ENCODE peak calls at places on chromosome 1, in nine cellular contexts. One of them, this sample, is unnamed.

GRCh38 chr1:206464456-206464964 is 5.8 kb upstream of the IKBKE start:
- DNase-seq in lower lobe of right lung: no peak
- DNase-seq in pancreas: no peak
- DNase-seq in hepatocyte: peak; percentile 48
- DNase-seq in heart right ventricle: no peak
- DNase-seq in ovary: no peak
- DNase-seq in DND-41: no peak
- DNase-seq in uterus: no peak
- DNase-seq in right atrium auricular region: peak; percentile 68
- DNase-seq in this sample: no peak

GRCh38 chr1:42055061-42055460 is 98.1 kb upstream of the GUCA2B start:
- DNase-seq in uterus: no peak
- DNase-seq in hepatocyte: no peak
- DNase-seq in right atrium auricular region: no peak
- DNase-seq in heart right ventricle: no peak
- DNase-seq in pancreas: no peak
- DNase-seq in ovary: no peak
- DNase-seq in lower lobe of right lung: no peak
- DNase-seq in DND-41: no peak
- DNase-seq in this sample: no peak

GRCh38 chr1:28085129-28085528 is 3.3 kb downstream of the EYA3 start:
- DNase-seq in uterus: no peak
- DNase-seq in ovary: no peak
- DNase-seq in hepatocyte: no peak
- DNase-seq in right atrium auricular region: no peak
- DNase-seq in lower lobe of right lung: no peak
- DNase-seq in heart right ventricle: no peak
- DNase-seq in DND-41: no peak
- DNase-seq in pancreas: no peak
- DNase-seq in this sample: no peak

GRCh38 chr1:223715710-223716103 is 3.4 kb downstream of the CAPN2 start:
- DNase-seq in right atrium auricular region: no peak
- DNase-seq in uterus: no peak
- DNase-seq in DND-41: no peak
- DNase-seq in hepatocyte: no peak
- DNase-seq in ovary: no peak
- DNase-seq in heart right ventricle: no peak
- DNase-seq in lower lobe of right lung: no peak
- DNase-seq in pancreas: no peak
- DNase-seq in this sample: no peak

GRCh38 chr1:170131450-170131849 is 14.3 kb upstream of the NTMT2 start:
- DNase-seq in hepatocyte: no peak
- DNase-seq in pancreas: no peak
- DNase-seq in right atrium auricular region: no peak
- DNase-seq in lower lobe of right lung: no peak
- DNase-seq in uterus: no peak
- DNase-seq in heart right ventricle: no peak
- DNase-seq in DND-41: no peak
- DNase-seq in ovary: no peak
- DNase-seq in this sample: no peak

GRCh38 chr1:226420328-226420727 is 12.4 kb upstream of the PARP1 start:
- DNase-seq in right atrium auricular region: no peak
- DNase-seq in DND-41: no peak
- DNase-seq in hepatocyte: no peak
- DNase-seq in pancreas: no peak
- DNase-seq in heart right ventricle: no peak
- DNase-seq in uterus: no peak
- DNase-seq in ovary: no peak
- DNase-seq in lower lobe of right lung: no peak
- DNase-seq in this sample: no peak

GRCh38 chr1:210446479-210446878 is 117.8 kb downstream of the HHAT start:
- DNase-seq in ovary: no peak
- DNase-seq in heart right ventricle: no peak
- DNase-seq in DND-41: peak; percentile 89
- DNase-seq in uterus: no peak
- DNase-seq in pancreas: no peak
- DNase-seq in lower lobe of right lung: no peak
- DNase-seq in hepatocyte: peak; percentile 49
- DNase-seq in right atrium auricular region: no peak
- DNase-seq in this sample: peak; percentile 81

GRCh38 chr1:73593804-73594203 is 604.2 kb downstream of the LRRIQ3 start:
- DNase-seq in hepatocyte: no peak
- DNase-seq in right atrium auricular region: no peak
- DNase-seq in DND-41: no peak
- DNase-seq in heart right ventricle: no peak
- DNase-seq in ovary: no peak
- DNase-seq in pancreas: no peak
- DNase-seq in lower lobe of right lung: no peak
- DNase-seq in uterus: no peak
- DNase-seq in this sample: no peak

GRCh38 chr1:26844389-26844788 is 17.9 kb downstream of the ZDHHC18 start:
- DNase-seq in lower lobe of right lung: no peak
- DNase-seq in uterus: no peak
- DNase-seq in ovary: no peak
- DNase-seq in heart right ventricle: no peak
- DNase-seq in hepatocyte: no peak
- DNase-seq in pancreas: no peak
- DNase-seq in right atrium auricular region: no peak
- DNase-seq in DND-41: no peak
- DNase-seq in this sample: no peak

GRCh38 chr1:4711191-4711915 is 56.9 kb downstream of the AJAP1 start:
- DNase-seq in ovary: no peak
- DNase-seq in DND-41: no peak
- DNase-seq in right atrium auricular region: no peak
- DNase-seq in heart right ventricle: no peak
- DNase-seq in uterus: no peak
- DNase-seq in pancreas: no peak
- DNase-seq in hepatocyte: peak; percentile 65
- DNase-seq in lower lobe of right lung: no peak
- DNase-seq in this sample: no peak

GRCh38 chr1:209561561-209561960 is 22.0 kb upstream of the CAMK1G start:
- DNase-seq in right atrium auricular region: no peak
- DNase-seq in heart right ventricle: no peak
- DNase-seq in pancreas: no peak
- DNase-seq in lower lobe of right lung: no peak
- DNase-seq in uterus: no peak
- DNase-seq in DND-41: no peak
- DNase-seq in hepatocyte: no peak
- DNase-seq in ovary: no peak
- DNase-seq in this sample: no peak

GRCh38 chr1:91997607-91998195 is 32.1 kb upstream of the EPHX4 start:
- DNase-seq in right atrium auricular region: no peak
- DNase-seq in uterus: no peak
- DNase-seq in lower lobe of right lung: no peak
- DNase-seq in pancreas: no peak
- DNase-seq in DND-41: peak; percentile 56
- DNase-seq in hepatocyte: peak; percentile 58
- DNase-seq in heart right ventricle: no peak
- DNase-seq in ovary: no peak
- DNase-seq in this sample: peak; percentile 3

GRCh38 chr1:203702130-203702577 is 62.8 kb upstream of the LAX1 start:
- DNase-seq in right atrium auricular region: no peak
- DNase-seq in heart right ventricle: no peak
- DNase-seq in hepatocyte: peak; percentile 76
- DNase-seq in DND-41: peak; percentile 75
- DNase-seq in ovary: peak; percentile 64
- DNase-seq in lower lobe of right lung: no peak
- DNase-seq in uterus: peak; percentile 64
- DNase-seq in pancreas: no peak
- DNase-seq in this sample: peak; percentile 47

GRCh38 chr1:1426496-1426960 is 5.5 kb upstream of the ANKRD65 start:
- DNase-seq in uterus: no peak
- DNase-seq in hepatocyte: no peak
- DNase-seq in ovary: no peak
- DNase-seq in lower lobe of right lung: no peak
- DNase-seq in heart right ventricle: no peak
- DNase-seq in pancreas: peak; percentile 38
- DNase-seq in DND-41: peak; percentile 49
- DNase-seq in right atrium auricular region: no peak
- DNase-seq in this sample: no peak

GRCh38 chr1:226083303-226084101 is 21.0 kb downstream of the H3-3A start:
- DNase-seq in DND-41: peak; percentile 87
- DNase-seq in ovary: peak; percentile 96
- DNase-seq in pancreas: peak; percentile 95
- DNase-seq in hepatocyte: peak; percentile 93
- DNase-seq in lower lobe of right lung: peak; percentile 93
- DNase-seq in right atrium auricular region: peak; percentile 91
- DNase-seq in uterus: peak; percentile 92
- DNase-seq in heart right ventricle: peak; percentile 92
- DNase-seq in this sample: peak; percentile 90

GRCh38 chr1:86774305-86775304 is 70.2 kb downstream of the SH3GLB1 start:
- DNase-seq in pancreas: no peak
- DNase-seq in DND-41: peak; percentile 80
- DNase-seq in ovary: peak; percentile 45
- DNase-seq in right atrium auricular region: peak; percentile 84
- DNase-seq in hepatocyte: peak; percentile 84
- DNase-seq in uterus: peak; percentile 73
- DNase-seq in lower lobe of right lung: peak; percentile 73
- DNase-seq in heart right ventricle: peak; percentile 29
- DNase-seq in this sample: no peak

GRCh38 chr1:221794079-221794670 is 52.3 kb upstream of the DUSP10 start:
- DNase-seq in hepatocyte: no peak
- DNase-seq in heart right ventricle: no peak
- DNase-seq in lower lobe of right lung: no peak
- DNase-seq in DND-41: no peak
- DNase-seq in uterus: no peak
- DNase-seq in pancreas: no peak
- DNase-seq in ovary: no peak
- DNase-seq in right atrium auricular region: no peak
- DNase-seq in this sample: no peak

DNA sequence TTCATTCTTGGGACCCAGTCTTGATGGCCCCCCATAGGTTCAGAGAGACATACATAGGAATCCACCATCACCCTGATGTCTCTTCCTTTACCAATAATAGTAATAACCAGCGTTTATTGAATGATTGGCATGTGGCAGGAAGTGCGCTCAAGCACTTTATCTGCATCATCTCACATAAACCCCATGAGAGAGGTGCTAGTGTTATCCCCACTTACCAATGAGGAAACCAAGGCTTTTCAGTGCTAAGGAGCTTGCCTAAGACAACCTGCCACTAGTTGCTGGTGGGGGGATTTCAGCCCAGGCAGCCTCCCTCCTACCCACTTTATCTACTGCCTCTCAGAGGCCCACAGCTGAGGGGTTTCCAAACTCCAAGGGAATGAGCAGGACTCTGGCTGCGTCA is 7.7 kb downstream of the LGR6 start:
- DNase-seq in hepatocyte: no peak
- DNase-seq in lower lobe of right lung: no peak
- DNase-seq in heart right ventricle: no peak
- DNase-seq in DND-41: no peak
- DNase-seq in ovary: no peak
- DNase-seq in pancreas: no peak
- DNase-seq in right atrium auricular region: no peak
- DNase-seq in uterus: no peak
- DNase-seq in this sample: no peak
- H3K27ac ChIP-seq in hepatocyte: no peak overlapping the region
- H3K27ac ChIP-seq in lower lobe of right lung: no peak overlapping the region
- H3K27ac ChIP-seq in heart right ventricle: peak overlapping the region; percentile 81
- H3K27ac ChIP-seq in DND-41: no peak overlapping the region
- H3K27ac ChIP-seq in ovary: no peak overlapping the region
- H3K27ac ChIP-seq in pancreas: no peak overlapping the region
- H3K27ac ChIP-seq in right atrium auricular region: peak overlapping the region; percentile 72
- H3K27ac ChIP-seq in uterus: no peak overlapping the region
- H3K27ac ChIP-seq in this sample: no peak overlapping the region

GRCh38 chr1:236808005-236808404 is 12.9 kb downstream of the MTR start:
- DNase-seq in uterus: no peak
- DNase-seq in lower lobe of right lung: no peak
- DNase-seq in hepatocyte: no peak
- DNase-seq in ovary: no peak
- DNase-seq in DND-41: no peak
- DNase-seq in heart right ventricle: no peak
- DNase-seq in pancreas: no peak
- DNase-seq in right atrium auricular region: no peak
- DNase-seq in this sample: no peak
- TF ChIP-seq CTCF in uterus: no peak
- TF ChIP-seq CTCF in lower lobe of right lung: no peak
- TF ChIP-seq CTCF in hepatocyte: no peak
- TF ChIP-seq CTCF in ovary: no peak
- TF ChIP-seq CTCF in DND-41: no peak
- TF ChIP-seq CTCF in heart right ventricle: no peak
- TF ChIP-seq CTCF in pancreas: no peak
- TF ChIP-seq CTCF in right atrium auricular region: no peak
- TF ChIP-seq CTCF in this sample: no peak

DNA sequence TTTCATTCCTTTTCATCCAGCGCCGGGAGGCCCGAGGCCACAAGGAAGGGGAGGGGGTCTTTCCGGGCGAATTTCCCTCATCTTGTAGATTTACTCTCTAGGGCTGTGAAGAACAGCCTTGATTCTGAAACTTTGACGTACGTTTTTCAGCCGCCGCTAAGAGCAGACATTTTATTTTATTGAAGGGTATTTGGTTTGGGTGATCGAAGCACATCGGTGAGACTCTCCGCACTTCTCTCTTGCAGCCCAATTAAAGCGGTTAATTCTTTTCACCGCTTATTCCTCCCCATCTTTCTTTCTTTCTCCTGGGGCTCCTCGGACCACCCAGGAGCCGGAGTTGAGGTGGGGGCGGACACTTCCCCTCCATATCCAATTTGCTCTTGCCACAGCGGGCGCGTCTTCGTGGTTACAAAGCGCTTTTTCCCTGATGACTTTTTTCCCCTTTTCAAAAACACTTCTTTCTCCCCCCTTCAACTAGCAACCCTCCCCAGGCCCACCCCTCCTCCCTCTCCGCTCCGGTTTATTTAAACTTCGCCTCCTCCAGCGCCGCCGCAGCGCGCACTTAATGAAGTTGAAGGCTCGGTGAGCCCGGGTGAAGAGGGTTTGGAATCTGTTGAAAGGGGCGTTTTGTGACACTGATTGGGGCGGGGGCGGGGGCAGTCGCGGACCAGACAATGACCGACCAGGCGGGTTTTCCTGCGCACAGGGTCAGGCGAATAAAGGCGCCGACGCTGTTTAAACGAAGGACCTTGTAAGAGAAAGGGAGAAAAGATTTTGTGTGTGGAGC is 5.9 kb downstream of the FOXD2 start:
- DNase-seq in ovary: no peak
- DNase-seq in uterus: no peak
- DNase-seq in lower lobe of right lung: no peak
- DNase-seq in DND-41: no peak
- DNase-seq in pancreas: no peak
- DNase-seq in heart right ventricle: no peak
- DNase-seq in right atrium auricular region: no peak
- DNase-seq in hepatocyte: no peak
- DNase-seq in this sample: no peak
- H3K27me3 ChIP-seq in ovary: no peaks in the 10 kb centered on the region
- H3K27me3 ChIP-seq in uterus: peaks cover 55% of the 10 kb centered on the region
- H3K27me3 ChIP-seq in lower lobe of right lung: peaks cover 93% of the 10 kb centered on the region
- H3K27me3 ChIP-seq in DND-41: peaks cover 7% of the 10 kb centered on the region
- H3K27me3 ChIP-seq in pancreas: peaks cover 32% of the 10 kb centered on the region
- H3K27me3 ChIP-seq in heart right ventricle: peaks cover 94% of the 10 kb centered on the region
- H3K27me3 ChIP-seq in right atrium auricular region: peaks cover 59% of the 10 kb centered on the region
- H3K27me3 ChIP-seq in hepatocyte: peaks cover 99% of the 10 kb centered on the region
- H3K27me3 ChIP-seq in this sample: peaks cover 98% of the 10 kb centered on the region

DNA sequence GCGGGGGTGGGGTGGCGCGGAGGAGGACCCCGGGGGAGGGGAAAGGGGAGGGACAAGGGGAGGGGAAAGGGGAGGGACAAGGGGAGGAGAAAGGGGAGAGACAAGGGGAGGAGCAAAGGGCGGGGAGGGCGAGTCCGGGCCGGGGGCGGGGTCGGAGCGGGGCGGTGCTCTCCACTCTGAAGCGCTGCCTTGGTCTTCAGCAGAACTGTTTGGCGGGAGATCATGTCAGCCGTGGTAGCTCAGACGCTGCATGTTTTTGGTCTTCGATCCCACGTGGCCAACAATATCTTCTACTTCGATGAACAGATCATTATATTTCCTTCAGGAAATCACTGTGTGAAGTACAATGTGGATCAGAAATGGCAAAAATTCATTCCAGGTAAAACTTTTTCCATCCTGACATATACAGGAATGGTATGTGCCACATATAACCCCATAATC is 422 bp downstream of the CFAP57 start:
- DNase-seq in lower lobe of right lung: peak; percentile 84
- DNase-seq in right atrium auricular region: peak; percentile 82
- DNase-seq in uterus: peak; percentile 83
- DNase-seq in DND-41: peak; percentile 88
- DNase-seq in heart right ventricle: peak; percentile 86
- DNase-seq in pancreas: peak; percentile 88
- DNase-seq in ovary: no peak
- DNase-seq in hepatocyte: peak; percentile 94
- DNase-seq in this sample: peak; percentile 75
- H3K27ac ChIP-seq in lower lobe of right lung: peak overlapping the region; percentile 77
- H3K27ac ChIP-seq in right atrium auricular region: no peak overlapping the region
- H3K27ac ChIP-seq in uterus: no peak overlapping the region
- H3K27ac ChIP-seq in DND-41: no peak overlapping the region
- H3K27ac ChIP-seq in heart right ventricle: no peak overlapping the region
- H3K27ac ChIP-seq in pancreas: no peak overlapping the region
- H3K27ac ChIP-seq in ovary: no peak overlapping the region
- H3K27ac ChIP-seq in hepatocyte: peak overlapping the region; percentile 22
- H3K27ac ChIP-seq in this sample: no peak overlapping the region